ENCODE peak calls at places on chromosomes 11 and 22, in five cellular contexts. O is fibroblast of lung, X is Calu3, E is upper lobe of right lung, M is mesothelial cell of epicardium. Q is an unnamed sample.

GRCh38 chr11:1231396-1232327 is 8.8 kb downstream of the MUC5B start:
- DNase-seq in O (no peak), X (no peak), E (peak; percentile 60), M (no peak), Q (no peak)

GRCh38 chr11:88579466-88579865 is 241.9 kb upstream of the CTSC start:
- DNase-seq in O (no peak), X (no peak), E (no peak), M (no peak), Q (no peak)

GRCh38 chr11:113189909-113190667 is 124.3 kb upstream of the TTC12 start:
- DNase-seq in O (peak; percentile 97), X (no peak), E (no peak), M (no peak), Q (peak; percentile 79)

GRCh38 chr11:47870404-47870803 is 22.3 kb upstream of the NUP160 start:
- DNase-seq in O (no peak), X (no peak), E (no peak), M (no peak), Q (no peak)

GRCh38 chr11:74840486-74840885 is 91.8 kb downstream of the RNF169 start:
- DNase-seq in O (no peak), X (no peak), E (no peak), M (no peak), Q (no peak)

GRCh38 chr11:114466742-114467141 is 27.5 kb downstream of the REXO2 start:
- DNase-seq in O (no peak), X (no peak), E (no peak), M (no peak), Q (no peak)

GRCh38 chr11:78784321-78785061 is 209.8 kb upstream of the NARS2 start:
- DNase-seq in O (peak; percentile 86), X (no peak), E (no peak), M (no peak), Q (peak; percentile 89)

GRCh38 chr11:11149671-11150459 is 203.2 kb downstream of the CSNK2A3 start:
- DNase-seq in O (no peak), X (no peak), E (no peak), M (no peak), Q (no peak)

GRCh38 chr11:27464155-27464759 is 8.3 kb downstream of the LGR4 start:
- DNase-seq in O (peak; percentile 88), X (peak; percentile 36), E (no peak), M (no peak), Q (peak; percentile 50)

GRCh38 chr11:87422566-87422965 is 384.8 kb downstream of the TMEM135 start:
- DNase-seq in O (peak; percentile 47), X (no peak), E (no peak), M (no peak), Q (peak; percentile 26)

GRCh38 chr11:116334596-116334995 is 438.2 kb downstream of the BUD13 start:
- DNase-seq in O (no peak), X (no peak), E (no peak), M (no peak), Q (no peak)

GRCh38 chr11:85029964-85030363 is 597.2 kb downstream of the DLG2 start:
- DNase-seq in O (peak; percentile 30), X (no peak), E (no peak), M (no peak), Q (no peak)

GRCh38 chr11:88103337-88104206 is 71.7 kb downstream of the RAB38 start:
- DNase-seq in O (peak; percentile 67), X (peak; percentile 70), E (peak; percentile 64), M (no peak), Q (peak; percentile 40)

GRCh38 chr11:86514453-86514852 is 139.8 kb downstream of the CCDC81 start:
- DNase-seq in O (no peak), X (no peak), E (no peak), M (no peak), Q (no peak)

GRCh38 chr11:115623021-115623451 is 118.8 kb upstream of the CADM1 start:
- DNase-seq in O (peak; percentile 99), X (no peak), E (peak; percentile 69), M (peak; percentile 52), Q (peak; percentile 46)

GRCh38 chr11:46247090-46247489 is 30.4 kb upstream of the CREB3L1 start:
- DNase-seq in O (peak; percentile 67), X (no peak), E (no peak), M (no peak), Q (no peak)

GRCh38 chr22:38699143-38699542 is 1.6 kb downstream of the JOSD1 start:
- DNase-seq in O (no peak), X (no peak), E (no peak), M (no peak), Q (no peak)

GRCh38 chr11:2270322-2271076 is at the start of gene ASCL2:
- DNase-seq in O (no peak), X (no peak), E (peak; percentile 68), M (peak; percentile 38), Q (no peak)

GRCh38 chr22:20247010-20247505 is 21.1 kb downstream of the RTN4R start:
- DNase-seq in O (peak; percentile 56), X (no peak), E (no peak), M (no peak), Q (peak; percentile 46)

GRCh38 chr11:122524532-122524882 is 131.0 kb upstream of the UBASH3B start:
- DNase-seq in O (peak; percentile 8), X (no peak), E (no peak), M (no peak), Q (no peak)

GRCh38 chr11:117256573-117256972 is 24.1 kb downstream of the RNF214 start:
- DNase-seq in O (peak; percentile 56), X (no peak), E (no peak), M (no peak), Q (peak; percentile 59)

GRCh38 chr11:23555085-23555484 is 694.8 kb upstream of the CCDC179 start:
- DNase-seq in O (peak; percentile 79), X (no peak), E (no peak), M (no peak), Q (peak; percentile 33)

DNA sequence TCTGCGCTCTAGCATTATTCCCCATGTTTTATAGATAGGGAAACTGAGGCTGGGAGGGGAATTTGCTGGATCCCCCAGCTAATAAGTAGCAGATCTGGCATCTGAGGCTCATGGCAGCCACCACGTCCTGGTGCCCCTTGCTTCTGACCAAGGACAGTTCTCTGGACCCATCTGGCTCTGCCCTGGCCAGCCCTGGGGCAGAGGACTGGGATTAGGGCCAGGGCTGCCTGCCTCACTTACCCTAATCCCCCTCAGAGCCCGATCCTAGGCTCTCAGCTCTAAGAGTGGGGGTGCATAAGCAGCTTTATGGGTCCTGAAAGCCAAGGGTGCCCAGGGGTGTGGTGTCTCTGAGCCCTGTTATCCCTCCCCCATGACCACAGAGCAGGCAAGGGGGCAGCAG is at the start of gene CABP4:
- DNase-seq in O (no peak), X (no peak), E (no peak), M (no peak), Q (no peak)
- TF ChIP-seq CTCF in O (no peak), X (no peak), E (no peak), M (no peak), Q (no peak)

DNA sequence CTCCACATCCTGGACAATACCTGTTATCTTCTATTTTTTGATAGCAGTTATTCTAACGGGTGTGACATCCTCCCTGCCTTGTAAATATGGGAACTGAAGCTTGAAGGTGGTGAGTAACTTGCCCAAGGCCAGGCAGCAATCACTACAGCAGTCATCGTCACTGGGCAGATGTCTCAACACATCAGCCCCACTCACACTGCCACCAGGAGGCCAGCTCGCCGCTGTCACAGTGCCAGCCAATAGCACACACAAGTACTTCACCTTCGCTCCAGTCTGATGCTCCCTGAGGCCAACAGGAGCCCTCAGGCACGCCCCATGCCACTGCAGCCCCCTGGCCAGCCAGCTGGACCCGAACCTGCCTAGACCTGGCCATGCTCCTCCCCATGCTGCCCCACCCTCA is 4.9 kb upstream of the TTLL1 start:
- DNase-seq in O (no peak), X (peak; percentile 24), E (peak; percentile 72), M (no peak), Q (peak; percentile 56)
- TF ChIP-seq CTCF in O (no peak), X (no peak), E (no peak), M (no peak), Q (peak; percentile 40)

GRCh38 chr22:24156915-24157782 is 24.1 kb upstream of the SUSD2 start:
- DNase-seq in O (peak; percentile 64), X (peak; percentile 93), E (peak; percentile 95), M (peak; percentile 74), Q (peak; percentile 69)

GRCh38 chr22:24156146-24156914 is 25.0 kb upstream of the SUSD2 start:
- DNase-seq in O (peak; percentile 58), X (peak; percentile 29), E (peak; percentile 82), M (peak; percentile 51), Q (no peak)

GRCh38 chr22:24154826-24155225 is 26.5 kb upstream of the SUSD2 start:
- DNase-seq in O (no peak), X (no peak), E (no peak), M (no peak), Q (no peak)

GRCh38 chr22:24153959-24154358 is 27.3 kb upstream of the SUSD2 start:
- DNase-seq in O (no peak), X (no peak), E (no peak), M (no peak), Q (no peak)

DNA sequence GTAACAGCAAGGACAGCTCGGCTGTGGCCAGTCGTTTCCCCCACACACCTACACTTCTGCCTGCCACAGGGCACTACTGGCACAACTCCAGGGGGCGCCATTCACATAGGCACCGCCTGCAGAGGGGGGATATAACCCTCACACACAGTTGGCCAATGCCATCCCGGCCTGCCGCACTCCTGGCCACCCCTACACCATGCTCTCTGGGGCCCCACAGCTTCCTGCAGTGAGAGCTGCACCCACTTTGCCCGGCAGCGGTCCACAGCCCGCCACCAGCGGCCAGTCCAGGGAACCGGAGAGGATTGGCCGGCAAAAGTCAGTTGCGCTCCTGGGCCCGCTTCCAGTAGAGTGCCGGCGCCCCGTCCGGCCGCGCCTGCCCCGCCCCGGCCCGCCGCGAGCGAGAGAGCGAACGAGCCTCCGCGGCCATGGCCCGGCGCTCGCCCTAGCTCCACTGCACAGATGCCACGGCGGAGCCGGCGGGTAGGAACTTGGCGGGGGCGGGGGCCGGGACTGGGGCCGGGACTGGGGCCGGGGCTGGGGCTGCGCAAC is 25.6 kb upstream of the SUSD2 start:
- DNase-seq in O (peak; percentile 72), X (peak; percentile 68), E (peak; percentile 92), M (peak; percentile 61), Q (peak; percentile 86)
- TF ChIP-seq CTCF in O (peak; percentile 34), X (peak; percentile 73), E (peak; percentile 56), M (peak; percentile 21), Q (peak; percentile 80)

GRCh38 chr11:63643205-63643604 is 28.0 kb downstream of the ATL3 start:
- DNase-seq in O (no peak), X (no peak), E (no peak), M (no peak), Q (no peak)

GRCh38 chr11:63635762-63636465 is 21.7 kb upstream of the PLAAT3 start:
- DNase-seq in O (peak; percentile 41), X (peak; percentile 80), E (no peak), M (peak; percentile 76), Q (peak; percentile 60)

GRCh38 chr11:63641727-63642126 is 27.5 kb upstream of the PLAAT3 start:
- DNase-seq in O (peak; percentile 19), X (no peak), E (no peak), M (no peak), Q (peak; percentile 11)

GRCh38 chr11:63639195-63639832 is 25.1 kb upstream of the PLAAT3 start:
- DNase-seq in O (peak; percentile 15), X (no peak), E (no peak), M (no peak), Q (peak; percentile 46)
- TF ChIP-seq CTCF in O (no peak), X (peak; percentile 9), E (peak; percentile 54), M (peak; percentile 77), Q (peak; percentile 74)

DNA sequence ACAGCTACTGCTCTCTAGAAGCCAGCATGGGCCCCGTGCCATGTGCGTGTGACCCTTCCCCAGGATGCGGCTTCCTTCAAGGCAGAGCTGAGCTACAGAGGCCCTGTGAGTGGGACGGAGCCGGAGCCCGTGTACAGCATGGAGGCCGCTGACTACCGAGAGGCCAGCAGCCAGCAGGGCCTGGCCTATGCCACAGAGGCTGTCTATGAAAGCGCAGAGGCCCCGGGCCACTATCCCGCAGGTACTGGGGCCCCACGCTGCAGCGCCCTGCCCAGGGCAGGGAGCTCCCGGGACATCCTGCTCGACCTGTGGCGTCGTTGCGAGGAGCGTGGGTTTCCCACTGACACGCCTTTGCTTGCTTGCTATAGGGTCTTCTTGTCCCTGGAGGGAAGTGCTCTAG is 34.7 kb downstream of the CTTN start:
- DNase-seq in O (no peak), X (no peak), E (no peak), M (no peak), Q (no peak)
- TF ChIP-seq CTCF in O (no peak), X (no peak), E (no peak), M (no peak), Q (no peak)